ENCODE peak calls at places on chromosomes 5 and 9, in seven cellular contexts. V is esophagus squamous epithelium, I is ovary, W is brain microvascular endothelial cell, K is epithelial cell of esophagus, S is pancreas, L is fibroblast of the aortic adventitia. F is an unnamed sample.

GRCh38 chr9:36214571-36214970 is 23.9 kb downstream of the CLTA start:
- DNase-seq in V (no peak), I (no peak), W (peak), K (no peak), S (no peak), L (peak), F (no peak)

GRCh38 chr5:150905312-150905683 is 518 bp upstream of the ZNF300 start:
- DNase-seq in V (no peak), I (no peak), W (no peak), K (no peak), S (no peak), L (no peak), F (no peak)

GRCh38 chr5:74639538-74640449 is 734 bp downstream of the ENC1 start:
- DNase-seq in V (no peak), I (no peak), W (no peak), K (peak), S (peak), L (peak), F (no peak)

GRCh38 chr9:124514874-124515273 is 7.7 kb upstream of the NR5A1 start:
- DNase-seq in V (no peak), I (no peak), W (no peak), K (no peak), S (no peak), L (no peak), F (no peak)

GRCh38 chr9:107740088-107740980 is 250.8 kb upstream of the KLF4 start:
- DNase-seq in V (no peak), I (peak), W (no peak), K (no peak), S (no peak), L (peak), F (peak)

GRCh38 chr9:86079421-86080111 is 19.8 kb downstream of the GOLM1 start:
- DNase-seq in V (no peak), I (no peak), W (no peak), K (peak), S (no peak), L (peak), F (no peak)

GRCh38 chr5:174555726-174556125 is 168.7 kb upstream of the MSX2 start:
- DNase-seq in V (no peak), I (no peak), W (no peak), K (no peak), S (no peak), L (no peak), F (no peak)

GRCh38 chr5:66932446-66932845 is 264.2 kb downstream of the CD180 start:
- DNase-seq in V (no peak), I (no peak), W (no peak), K (peak), S (no peak), L (peak), F (no peak)

GRCh38 chr5:102294996-102295395 is 1.1 kb downstream of the SLCO4C1 start:
- DNase-seq in V (no peak), I (no peak), W (no peak), K (no peak), S (no peak), L (no peak), F (no peak)

GRCh38 chr5:97165726-97166125 is 17.3 kb downstream of the RIOK2 start:
- DNase-seq in V (no peak), I (no peak), W (no peak), K (no peak), S (no peak), L (no peak), F (no peak)

GRCh38 chr9:15104826-15105420 is 194.7 kb upstream of the FREM1 start:
- DNase-seq in V (no peak), I (no peak), W (peak), K (peak), S (no peak), L (peak), F (no peak)

GRCh38 chr5:67474597-67475238 is 278.1 kb upstream of the CD180 start:
- DNase-seq in V (no peak), I (no peak), W (no peak), K (no peak), S (no peak), L (no peak), F (no peak)

GRCh38 chr5:42005561-42006153 is 80.6 kb downstream of the FBXO4 start:
- DNase-seq in V (no peak), I (no peak), W (no peak), K (peak), S (no peak), L (peak), F (no peak)

GRCh38 chr9:18805386-18805785 is 227.6 kb downstream of the SAXO1 start:
- DNase-seq in V (no peak), I (no peak), W (no peak), K (no peak), S (no peak), L (no peak), F (no peak)

GRCh38 chr9:127361561-127361960 is 35.4 kb upstream of the SLC2A8 start:
- DNase-seq in V (no peak), I (no peak), W (no peak), K (peak), S (no peak), L (no peak), F (no peak)

GRCh38 chr5:149345892-149346222 is 558 bp downstream of the GRPEL2 start:
- DNase-seq in V (no peak), I (no peak), W (no peak), K (peak), S (no peak), L (peak), F (no peak)

GRCh38 chr9:129639034-129639630 is 2.8 kb downstream of the ASB6 start:
- DNase-seq in V (no peak), I (no peak), W (no peak), K (no peak), S (no peak), L (no peak), F (no peak)

GRCh38 chr9:129639756-129640085 is 2.2 kb downstream of the ASB6 start:
- DNase-seq in V (no peak), I (no peak), W (no peak), K (no peak), S (no peak), L (no peak), F (no peak)

GRCh38 chr9:129641751-129642585 is at the start of gene ASB6:
- DNase-seq in V (peak), I (peak), W (peak), K (peak), S (peak), L (peak), F (peak)

GRCh38 chr9:129640871-129641750 is 840 bp downstream of the ASB6 start:
- DNase-seq in V (no peak), I (no peak), W (no peak), K (no peak), S (no peak), L (no peak), F (no peak)

DNA sequence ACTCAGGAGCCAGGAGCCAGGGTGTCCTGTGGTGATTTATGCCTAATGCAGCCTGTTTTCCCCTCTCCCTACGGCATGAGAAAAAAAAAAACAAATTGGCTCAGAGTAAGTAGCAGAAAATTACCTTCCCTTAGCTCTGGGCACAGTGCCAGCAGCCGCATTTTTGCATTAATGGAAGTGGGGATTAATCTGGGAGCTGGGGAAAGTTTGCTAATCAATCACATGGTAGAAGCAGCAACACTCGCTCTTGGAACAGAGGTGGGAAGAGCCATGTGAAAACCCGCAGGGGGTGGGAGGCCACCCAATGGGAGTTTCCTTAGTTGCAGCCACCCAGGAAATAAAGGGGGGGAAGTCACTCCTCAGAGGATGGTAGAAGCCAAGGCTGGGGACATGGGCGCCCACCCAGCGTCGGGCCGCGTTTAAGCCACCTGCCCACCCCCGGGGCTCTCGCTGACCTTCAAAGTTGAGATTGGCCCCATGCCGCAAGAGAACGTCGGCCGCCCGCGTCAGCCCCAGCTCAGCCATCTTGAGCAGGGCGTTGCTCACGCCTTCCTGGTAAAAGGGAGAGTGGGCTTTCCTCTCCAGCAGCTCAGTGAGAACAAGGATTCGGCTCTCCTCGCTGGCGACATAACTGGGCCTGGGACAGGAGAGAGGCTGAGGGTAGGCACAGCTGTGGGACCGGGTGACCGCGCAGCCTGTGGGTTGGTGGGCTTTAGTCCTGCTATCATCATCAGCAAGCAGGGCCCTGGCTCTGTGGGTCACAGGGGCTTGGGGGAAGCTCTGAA is 1.7 kb downstream of the ASB6 start:
- DNase-seq in V (no peak), I (no peak), W (no peak), K (no peak), S (peak), L (peak), F (no peak)
- TF ChIP-seq CTCF in V (no peak), I (no peak), W (no peak), K (no peak), S (no peak), L (no peak), F (no peak)

GRCh38 chr9:38018964-38019602 is 49.9 kb downstream of the SHB start:
- DNase-seq in V (no peak), I (no peak), W (peak), K (peak), S (peak), L (peak), F (no peak)
- H3K4me3 ChIP-seq in V (no peak), I (no peak), W (no peak), K (no peak), S (no peak), L (peak), F (no peak)

DNA sequence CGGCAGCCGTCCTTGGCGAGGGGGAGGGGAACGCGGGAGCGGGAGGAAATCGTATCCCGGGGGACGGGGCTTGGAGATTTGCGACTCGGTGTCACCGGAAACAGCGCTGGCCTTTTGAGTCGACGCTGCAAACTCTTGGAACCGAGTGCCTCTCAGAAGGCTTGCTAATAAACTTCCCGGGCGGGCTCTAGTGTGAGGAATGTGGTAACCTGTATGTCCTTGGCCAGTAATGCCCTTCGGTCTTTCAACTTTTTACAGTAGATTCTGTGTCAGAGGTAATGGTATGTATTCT is 82.7 kb downstream of the PTPDC1 start:
- DNase-seq in V (peak), I (no peak), W (no peak), K (no peak), S (no peak), L (no peak), F (no peak)
- TF ChIP-seq CTCF in V (no peak), I (no peak), W (peak), K (peak), S (no peak), L (peak), F (no peak)

DNA sequence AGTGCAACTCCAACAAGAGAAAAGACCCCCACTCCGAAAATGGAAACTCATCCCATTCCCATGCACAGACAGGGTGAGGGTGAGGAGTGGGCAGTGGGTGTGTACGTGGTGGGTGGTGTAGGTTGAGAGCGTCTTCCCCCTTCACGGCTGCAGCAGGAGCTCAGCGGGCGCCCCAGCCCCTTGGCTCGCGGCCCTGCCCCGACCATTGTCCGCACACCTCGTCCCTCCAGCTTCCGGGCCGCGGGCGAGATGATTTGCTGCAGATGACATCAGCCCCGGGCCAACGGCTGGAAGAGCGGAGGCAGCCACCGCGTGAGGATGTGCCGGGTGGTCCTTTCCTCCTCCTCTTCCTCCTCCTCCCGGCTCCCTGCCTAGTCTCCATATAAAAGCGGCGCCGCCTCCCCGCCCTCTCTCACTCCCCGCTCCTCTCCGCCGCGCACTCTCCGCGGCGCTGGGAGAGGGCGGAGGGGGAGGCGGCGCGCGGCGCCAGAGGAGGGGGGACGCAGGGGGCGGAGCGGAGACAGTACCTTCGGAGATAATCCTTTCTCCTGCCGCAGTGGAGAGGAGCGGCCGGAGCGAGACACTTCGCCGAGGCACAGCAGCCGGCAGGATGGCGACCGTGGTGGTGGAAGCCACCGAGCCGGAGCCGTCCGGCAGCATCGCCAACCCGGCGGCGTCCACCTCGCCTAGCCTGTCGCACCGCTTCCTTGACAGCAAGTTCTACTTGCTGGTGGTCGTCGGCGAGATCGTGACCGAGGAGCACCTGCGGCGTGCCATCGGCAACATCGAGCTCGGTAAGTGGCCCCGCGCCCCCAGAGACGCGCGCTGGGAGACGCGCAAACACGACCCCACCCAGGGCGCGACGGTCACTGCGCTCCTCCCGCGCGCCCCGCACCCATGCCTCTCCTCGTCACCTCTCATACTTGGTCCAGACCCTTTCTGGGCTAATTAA is at the start of gene MAP1B:
- DNase-seq in V (no peak), I (peak), W (peak), K (peak), S (peak), L (peak), F (peak)
- H3K4me3 ChIP-seq in V (peak), I (peak), W (peak), K (peak), S (peak), L (peak), F (peak)

GRCh38 chr5:132263548-132264261 is 6.2 kb downstream of the PDLIM4 start:
- DNase-seq in V (no peak), I (peak), W (peak), K (peak), S (no peak), L (peak), F (peak)
- TF ChIP-seq CTCF in V (no peak), I (no peak), W (peak), K (no peak), S (no peak), L (peak), F (no peak)